ENCODE peak calls at places on chromosomes 16 and 17, in six cellular contexts. M, L, V, Y, S and D are unnamed samples.

GRCh38 chr16:78836802-78837489 is 737.5 kb downstream of the WWOX start:
- DNase-seq in M (no peak), L (no peak), V (no peak), Y (no peak), S (no peak), D (no peak)

GRCh38 chr16:46922239-46922638 is 38.1 kb downstream of the GPT2 start:
- DNase-seq in M (no peak), L (no peak), V (peak; percentile 25), Y (no peak), S (no peak), D (no peak)

GRCh38 chr17:75352079-75352569 is 53.4 kb downstream of the GRB2 start:
- DNase-seq in M (no peak), L (no peak), V (peak; percentile 31), Y (no peak), S (no peak), D (no peak)

GRCh38 chr16:72877374-72878028 is 170.4 kb downstream of the ZFHX3 start:
- DNase-seq in M (no peak), L (no peak), V (no peak), Y (no peak), S (peak; percentile 93), D (no peak)

GRCh38 chr16:3654249-3654991 is at the start of gene DNASE1:
- DNase-seq in M (no peak), L (peak; percentile 71), V (peak; percentile 79), Y (peak; percentile 41), S (peak; percentile 75), D (peak; percentile 81)

GRCh38 chr16:72050769-72051464 is 3.4 kb upstream of the HP start:
- DNase-seq in M (no peak), L (no peak), V (no peak), Y (no peak), S (peak; percentile 15), D (no peak)

GRCh38 chr16:60905806-60906205 is 1130.4 kb downstream of the CDH8 start:
- DNase-seq in M (no peak), L (no peak), V (no peak), Y (no peak), S (no peak), D (no peak)

GRCh38 chr17:47952181-47953021 is 5.3 kb downstream of the PRR15L start:
- DNase-seq in M (no peak), L (no peak), V (peak; percentile 58), Y (no peak), S (no peak), D (no peak)

GRCh38 chr17:81833921-81834830 is 674 bp downstream of the PPP1R27 start:
- DNase-seq in M (no peak), L (no peak), V (no peak), Y (no peak), S (no peak), D (no peak)

GRCh38 chr16:5916711-5917191 is 819.2 kb upstream of the EEF2KMT start:
- DNase-seq in M (no peak), L (no peak), V (no peak), Y (no peak), S (no peak), D (no peak)

GRCh38 chr17:393806-394717 is 41.5 kb upstream of the RPH3AL start:
- DNase-seq in M (no peak), L (no peak), V (no peak), Y (no peak), S (no peak), D (no peak)

GRCh38 chr16:9225527-9226316 is 134.3 kb downstream of the HAPSTR1 start:
- DNase-seq in M (no peak), L (peak; percentile 30), V (no peak), Y (no peak), S (no peak), D (no peak)

GRCh38 chr17:2083613-2084128 is 28.8 kb downstream of the HIC1 start:
- DNase-seq in M (no peak), L (no peak), V (no peak), Y (no peak), S (no peak), D (peak; percentile 75)

GRCh38 chr16:49557070-49557446 is 183.5 kb downstream of the C16orf78 start:
- DNase-seq in M (no peak), L (no peak), V (no peak), Y (no peak), S (no peak), D (no peak)

GRCh38 chr16:81758376-81758775 is 20.7 kb upstream of the PLCG2 start:
- DNase-seq in M (no peak), L (no peak), V (no peak), Y (no peak), S (peak; percentile 54), D (no peak)

GRCh38 chr16:89132194-89133005 is 38.7 kb downstream of the ACSF3 start:
- DNase-seq in M (no peak), L (no peak), V (no peak), Y (no peak), S (no peak), D (no peak)

GRCh38 chr17:18944646-18945045 is 7.3 kb upstream of the SLC5A10 start:
- DNase-seq in M (no peak), L (no peak), V (no peak), Y (no peak), S (no peak), D (no peak)

GRCh38 chr17:75406222-75406615 is 741 bp upstream of the GRB2 start:
- DNase-seq in M (no peak), L (no peak), V (no peak), Y (no peak), S (no peak), D (no peak)

GRCh38 chr17:39213852-39214251 is 11.9 kb downstream of the STAC2 start:
- DNase-seq in M (no peak), L (no peak), V (no peak), Y (no peak), S (peak; percentile 37), D (peak; percentile 81)

GRCh38 chr16:70419384-70420327 is 19.2 kb downstream of the ST3GAL2 start:
- DNase-seq in M (no peak), L (no peak), V (no peak), Y (no peak), S (no peak), D (no peak)

GRCh38 chr17:38885728-38886642 is 16.1 kb downstream of the LASP1 start:
- DNase-seq in M (no peak), L (no peak), V (no peak), Y (no peak), S (peak; percentile 35), D (no peak)

GRCh38 chr17:61422869-61423268 is 23.2 kb downstream of the TBX2 start:
- DNase-seq in M (no peak), L (no peak), V (no peak), Y (no peak), S (no peak), D (no peak)

GRCh38 chr17:53722407-53722806 is 100.3 kb upstream of the KIF2B start:
- DNase-seq in M (no peak), L (no peak), V (no peak), Y (no peak), S (peak; percentile 96), D (no peak)

GRCh38 chr17:81941484-81942166 is 4.5 kb upstream of the PYCR1 start:
- DNase-seq in M (no peak), L (no peak), V (no peak), Y (no peak), S (no peak), D (no peak)

GRCh38 chr17:6830383-6830986 is 1.0 kb downstream of the TEKT1 start:
- DNase-seq in M (no peak), L (no peak), V (no peak), Y (no peak), S (no peak), D (no peak)

GRCh38 chr17:59451706-59452105 is 113.7 kb upstream of the DHX40 start:
- DNase-seq in M (no peak), L (no peak), V (no peak), Y (no peak), S (peak; percentile 83), D (no peak)

GRCh38 chr17:49439305-49439672 is 24.6 kb upstream of the PHB1 start:
- DNase-seq in M (no peak), L (no peak), V (no peak), Y (no peak), S (no peak), D (no peak)
- H3K4me3 ChIP-seq in M (no peak overlapping the region), L (no peak overlapping the region), V (no peak overlapping the region), Y (no peak overlapping the region), S (no peak overlapping the region), D (no peak overlapping the region)

DNA sequence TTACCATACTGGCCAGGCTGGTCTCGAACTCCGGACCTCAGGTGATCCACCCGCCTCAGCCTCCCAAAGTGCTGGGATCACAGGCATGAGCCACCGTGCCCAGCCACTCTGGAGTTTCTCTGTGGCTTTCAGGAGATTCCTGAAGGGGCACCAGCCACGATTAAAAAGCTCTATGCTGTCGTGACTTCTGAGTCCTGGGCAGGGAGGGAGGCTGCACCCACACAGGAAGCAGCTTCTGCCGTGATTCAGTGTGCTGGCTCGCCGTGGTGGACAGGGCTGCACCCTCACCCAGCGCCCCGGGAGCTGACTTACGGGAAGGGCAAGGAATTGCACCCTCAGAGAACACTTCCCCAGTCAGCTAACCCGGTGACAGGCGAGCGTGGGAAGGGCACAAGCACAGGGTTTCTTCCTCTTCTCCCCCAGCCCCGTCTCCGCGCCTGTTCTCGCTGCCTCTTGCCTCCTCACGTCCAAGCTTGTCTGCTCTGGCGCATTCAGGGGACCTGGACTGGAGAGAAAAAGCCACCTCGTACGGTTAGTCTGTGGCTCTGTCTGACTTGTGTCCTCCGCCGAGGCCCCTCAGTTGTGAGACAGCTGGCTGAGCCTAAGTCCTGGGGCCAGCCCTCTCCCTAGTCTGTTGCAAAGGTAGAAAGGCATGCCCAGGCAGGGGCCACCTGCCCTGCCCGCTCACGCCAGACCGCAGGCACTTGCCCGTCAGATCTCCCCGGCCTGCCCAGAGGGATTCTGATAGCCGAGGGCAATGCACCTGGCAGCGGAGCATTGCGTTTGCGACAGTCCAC is 145.0 kb downstream of the SEC14L1 start:
- DNase-seq in M (peak; percentile 72), L (peak; percentile 78), V (no peak), Y (peak; percentile 63), S (peak; percentile 95), D (peak; percentile 90)
- H3K4me3 ChIP-seq in M (no peak overlapping the region), L (no peak overlapping the region), V (no peak overlapping the region), Y (no peak overlapping the region), S (peak overlapping the region; percentile 10), D (no peak overlapping the region)

DNA sequence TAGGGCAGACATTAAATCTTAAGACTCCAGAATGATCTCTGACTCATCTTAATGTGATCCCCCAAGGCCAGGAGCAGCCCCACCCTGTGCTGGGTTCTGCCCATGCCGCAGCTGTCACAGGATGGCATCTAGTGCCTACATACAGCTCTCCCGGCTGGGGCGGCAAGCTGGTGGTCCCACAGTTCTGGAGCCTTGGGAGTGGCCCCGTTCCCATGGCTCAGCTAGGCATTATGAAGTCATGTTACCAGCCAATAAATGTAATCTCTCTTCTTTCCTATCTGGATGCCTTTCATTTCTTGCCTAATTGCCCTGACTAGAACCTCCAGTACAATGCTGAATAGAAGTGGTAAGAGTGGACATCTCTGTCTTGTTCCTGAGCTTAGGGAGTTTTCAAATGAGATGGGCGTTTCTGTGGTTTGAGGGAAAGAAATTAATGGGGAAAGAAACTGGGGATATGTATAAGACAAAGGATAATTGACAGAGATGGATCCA is 95.7 kb upstream of the DNAH17 start:
- DNase-seq in M (no peak), L (no peak), V (no peak), Y (peak; percentile 30), S (no peak), D (no peak)
- H3K4me3 ChIP-seq in M (no peak overlapping the region), L (no peak overlapping the region), V (no peak overlapping the region), Y (no peak overlapping the region), S (no peak overlapping the region), D (no peak overlapping the region)

DNA sequence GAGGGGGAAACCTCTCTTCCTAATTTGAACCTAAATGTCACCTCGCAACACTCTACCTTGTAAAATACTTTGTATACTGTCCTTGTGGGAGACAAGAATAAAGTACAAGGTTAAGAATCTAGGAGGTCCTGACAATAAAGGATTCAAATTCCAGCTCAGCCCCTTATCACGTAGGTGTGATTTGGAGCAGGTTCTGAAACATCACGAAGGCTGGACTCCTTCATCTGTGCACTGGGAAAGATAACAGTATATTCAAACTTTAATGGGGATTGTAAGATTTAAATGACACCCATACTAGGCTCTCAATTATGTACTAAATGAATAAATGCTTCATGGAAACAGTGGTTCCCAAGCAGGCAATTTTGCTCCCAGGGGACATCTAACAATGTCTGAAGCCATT is 2.1 kb downstream of the TXNDC11 start:
- DNase-seq in M (no peak), L (no peak), V (no peak), Y (no peak), S (peak; percentile 16), D (no peak)
- H3K4me3 ChIP-seq in M (peak overlapping the region; percentile 100), L (no peak overlapping the region), V (peak overlapping the region; percentile 81), Y (no peak overlapping the region), S (peak overlapping the region; percentile 89), D (peak overlapping the region; percentile 93)